ENCODE peak calls at places on chromosomes 4 and X, in seven cellular contexts. N is sigmoid colon; V is ELF-1; Y is activated CD4-positive, alpha-beta T cell treated with anti-CD3 and anti-CD28 coated beads, Interleukin-2, amount 10 ng/mL, durations not matched to agents 7 days and 5 days; L is A673; W is hippocampal formation; H is transverse colon. D is an unnamed sample.
A peak's percentile ranks its signal among the peaks of the same experiment; 100 is the strongest.

GRCh38 chrX:111914398-111915092 is 38.6 kb downstream of the TRPC5OS start:
- DNase-seq in N (no peak), V (peak; percentile 8), Y (no peak), L (peak; percentile 1), W (no peak), H (no peak), D (no peak)

GRCh38 chr4:107600993-107601392 is 119.0 kb downstream of the PAPSS1 start:
- DNase-seq in N (no peak), V (no peak), Y (no peak), L (no peak), W (no peak), H (no peak), D (no peak)

GRCh38 chrX:19174401-19175025 is 52.2 kb upstream of the ADGRG2 start:
- DNase-seq in N (no peak), V (no peak), Y (no peak), L (peak; percentile 74), W (no peak), H (no peak), D (no peak)

GRCh38 chrX:110442631-110443030 is 84.0 kb downstream of the RTL9 start:
- DNase-seq in N (no peak), V (peak; percentile 54), Y (no peak), L (peak; percentile 65), W (no peak), H (no peak), D (no peak)

GRCh38 chr4:85747871-85748491 is 273.0 kb downstream of the ARHGAP24 start:
- DNase-seq in N (no peak), V (peak; percentile 51), Y (peak; percentile 27), L (peak; percentile 70), W (peak; percentile 12), H (peak; percentile 15), D (peak; percentile 73)

GRCh38 chr4:1717129-1718094 is 3.7 kb downstream of the TMEM129 start:
- DNase-seq in N (no peak), V (no peak), Y (no peak), L (no peak), W (no peak), H (no peak), D (no peak)

GRCh38 chr4:140856692-140857091 is 100.5 kb upstream of the TBC1D9 start:
- DNase-seq in N (peak; percentile 64), V (peak; percentile 87), Y (no peak), L (peak; percentile 67), W (no peak), H (no peak), D (no peak)

GRCh38 chr4:159398236-159398638 is 295.4 kb downstream of the RAPGEF2 start:
- DNase-seq in N (no peak), V (no peak), Y (no peak), L (no peak), W (no peak), H (no peak), D (no peak)

GRCh38 chrX:1788300-1788911 is 173.5 kb downstream of the ASMT start:
- DNase-seq in N (no peak), V (no peak), Y (no peak), L (no peak), W (no peak), H (no peak), D (no peak)

GRCh38 chrX:47169726-47170515 is 23.7 kb upstream of the UBA1 start:
- DNase-seq in N (no peak), V (no peak), Y (no peak), L (no peak), W (no peak), H (no peak), D (peak; percentile 58)

GRCh38 chr4:40316333-40316781 is 18.8 kb upstream of the CHRNA9 start:
- DNase-seq in N (peak; percentile 44), V (no peak), Y (peak; percentile 65), L (peak; percentile 84), W (no peak), H (no peak), D (no peak)

GRCh38 chr4:183153190-183153916 is 54.3 kb downstream of the WWC2 start:
- DNase-seq in N (no peak), V (no peak), Y (no peak), L (no peak), W (no peak), H (no peak), D (no peak)

GRCh38 chr4:15805583-15806517 is 27.7 kb downstream of the CD38 start:
- DNase-seq in N (no peak), V (peak; percentile 53), Y (peak; percentile 62), L (peak; percentile 84), W (no peak), H (no peak), D (peak; percentile 23)